ENCODE peak calls at places on chromosomes 12 and 14, in ten cellular contexts. U is HT-29; O is stimulated activated CD4-positive, alpha-beta T cell treated with anti-CD3 and anti-CD28 coated beads, Interleukin-12 subunit alpha, Interleukin-12 subunit beta, amount 100 ng/mL, for 4 hours; S is EL; C is pons; Z is neural crest cell; B is GM12865; Q is tibial artery; Y is right cardiac atrium; J is upper lobe of right lung. E is an unnamed sample.

GRCh38 chr12:121005346-121005815 is 10.9 kb downstream of the C12orf43 start:
- DNase-seq in S (peak), Q (no peak), U (peak), Z (peak), O (peak), Y (no peak), B (peak), J (no peak), C (no peak), E (peak)

GRCh38 chr12:19074700-19075099 is 54.8 kb upstream of the PLEKHA5 start:
- DNase-seq in Y (no peak), Z (no peak), S (peak), J (no peak), Q (no peak), B (no peak), O (no peak), C (no peak), U (no peak), E (no peak)

GRCh38 chr12:110224379-110225304 is 56.4 kb upstream of the ATP2A2 start:
- DNase-seq in O (no peak), Y (no peak), Q (peak), U (peak), S (peak), B (no peak), J (no peak), Z (no peak), C (peak), E (peak)

GRCh38 chr12:6370994-6371754 is 4.2 kb downstream of the SCNN1A start:
- DNase-seq in C (no peak), Q (no peak), U (peak), J (peak), Z (no peak), B (no peak), O (no peak), S (peak), Y (peak), E (peak)

GRCh38 chr14:63962896-63963295 is 110.1 kb downstream of the SYNE2 start:
- DNase-seq in S (no peak), C (no peak), Y (no peak), O (no peak), J (no peak), Q (no peak), B (no peak), Z (no peak), U (no peak), E (no peak)

GRCh38 chr12:68745376-68745903 is 536 bp upstream of the SLC35E3 start:
- DNase-seq in O (no peak), S (no peak), U (no peak), Z (no peak), J (no peak), Q (no peak), B (peak), Y (no peak), C (no peak), E (no peak)

GRCh38 chr14:61247935-61248334 is 33.2 kb downstream of the TMEM30B start:
- DNase-seq in Y (no peak), U (no peak), Z (no peak), B (no peak), C (no peak), S (peak), Q (no peak), J (no peak), O (no peak), E (no peak)

GRCh38 chr14:99687284-99688209 is 3.4 kb downstream of the CYP46A1 start:
- DNase-seq in U (peak), O (peak), B (peak), S (no peak), Y (no peak), Z (no peak), J (no peak), Q (no peak), C (no peak), E (no peak)

GRCh38 chr14:20631821-20632389 is 9.6 kb downstream of the OR6S1 start:
- DNase-seq in J (peak), O (no peak), Y (peak), B (peak), Z (no peak), S (peak), C (peak), U (peak), Q (peak), E (peak)

GRCh38 chr12:27733052-27733656 is 22.5 kb downstream of the MRPS35 start:
- DNase-seq in Z (no peak), O (no peak), U (peak), Y (no peak), B (peak), C (peak), Q (no peak), J (no peak), S (peak), E (peak)

GRCh38 chr12:106747973-106748436 is 26.5 kb upstream of the RIC8B start:
- DNase-seq in S (no peak), Y (no peak), Z (no peak), U (no peak), Q (no peak), B (peak), O (no peak), C (no peak), J (no peak), E (no peak)

GRCh38 chr14:38623661-38624060 is 367.8 kb upstream of the CLEC14A start:
- DNase-seq in U (no peak), S (peak), J (no peak), Z (no peak), Y (no peak), B (no peak), O (no peak), C (no peak), Q (no peak), E (no peak)

GRCh38 chr14:55454264-55455151 is 14.1 kb upstream of the TBPL2 start:
- DNase-seq in U (peak), O (no peak), C (peak), Y (peak), J (no peak), S (peak), B (peak), Q (peak), Z (no peak), E (peak)

GRCh38 chr12:85688837-85689236 is 147.4 kb downstream of the RASSF9 start:
- DNase-seq in U (peak), C (no peak), J (no peak), O (no peak), S (no peak), Q (no peak), B (no peak), Y (no peak), Z (no peak), E (peak)

GRCh38 chr12:115213538-115213961 is 529.6 kb upstream of the TBX3 start:
- DNase-seq in Z (peak), C (no peak), B (no peak), S (no peak), Y (no peak), Q (no peak), O (no peak), J (no peak), U (no peak), E (no peak)

GRCh38 chr14:71661441-71661840 is 270.8 kb upstream of the RGS6 start:
- DNase-seq in C (no peak), Q (no peak), U (no peak), S (no peak), Y (no peak), Z (no peak), B (no peak), J (no peak), O (no peak), E (no peak)

GRCh38 chr12:49340971-49341776 is 4.2 kb upstream of the C1QL4 start:
- DNase-seq in U (no peak), Q (no peak), Y (no peak), O (no peak), C (no peak), S (no peak), B (no peak), J (peak), Z (no peak), E (no peak)

GRCh38 chr14:23910081-23910875 is 43.3 kb upstream of the DHRS4 start:
- DNase-seq in Q (peak), C (peak), J (no peak), B (peak), Y (no peak), O (peak), U (peak), Z (peak), S (peak), E (peak)

GRCh38 chr14:84468153-84468552 is 1061.8 kb upstream of the FLRT2 start:
- DNase-seq in J (no peak), S (peak), Y (no peak), U (peak), Q (no peak), Z (no peak), B (no peak), C (no peak), O (no peak), E (no peak)

GRCh38 chr14:104658325-104658712 is 31.1 kb upstream of the INF2 start:
- DNase-seq in S (no peak), J (no peak), O (no peak), U (no peak), C (no peak), Y (no peak), Q (no peak), Z (no peak), B (no peak), E (no peak)

GRCh38 chr12:19967486-19967885 is 400.9 kb upstream of the PDE3A start:
- DNase-seq in Q (no peak), J (no peak), O (no peak), S (peak), B (peak), Y (no peak), Z (no peak), C (peak), U (no peak), E (peak)

GRCh38 chr12:65854629-65855028 is 30.3 kb downstream of the HMGA2 start:
- DNase-seq in Q (no peak), Y (no peak), J (no peak), C (no peak), S (peak), B (no peak), O (no peak), Z (no peak), U (no peak), E (no peak)

GRCh38 chr12:132222096-132222807 is 78.0 kb downstream of the NOC4L start:
- DNase-seq in J (peak), U (peak), O (no peak), Y (peak), C (no peak), B (peak), Q (no peak), S (peak), Z (no peak), E (no peak)

GRCh38 chr14:103517626-103518415 is 4.8 kb downstream of the CKB start:
- DNase-seq in Z (no peak), S (peak), U (no peak), J (peak), O (no peak), C (no peak), B (no peak), Y (peak), Q (no peak), E (no peak)

GRCh38 chr12:30507576-30507975 is 188.1 kb downstream of the IPO8 start:
- DNase-seq in C (no peak), Q (no peak), O (no peak), B (no peak), Z (no peak), U (no peak), Y (no peak), S (no peak), J (no peak), E (no peak)

E was measured in endothelial cell of umbilical vein.